ENCODE peak calls at places on chromosome 11, in five cellular contexts. R is fibroblast of mammary gland, K is GM04504, B is ACHN, G is ovary. I is an unnamed sample.

GRCh38 chr11:2732261-2732939 is 32.6 kb upstream of the KCNQ1OT1 start:
- DNase-seq in B (no peak), G (no peak), K (no peak), R (no peak), I (no peak)

GRCh38 chr11:77299528-77299993 is 1.9 kb downstream of the GDPD4 start:
- DNase-seq in G (no peak), K (no peak), R (peak), B (no peak), I (no peak)

GRCh38 chr11:2097356-2097997 is 41.7 kb downstream of the IGF2 start:
- DNase-seq in G (peak), K (no peak), B (no peak), R (peak), I (peak)

GRCh38 chr11:118696673-118697226 is 17.3 kb upstream of the TREH start:
- DNase-seq in K (no peak), R (no peak), G (no peak), B (no peak), I (no peak)

GRCh38 chr11:1060410-1060809 is 14.3 kb upstream of the MUC2 start:
- DNase-seq in B (no peak), K (no peak), G (peak), R (no peak), I (no peak)

GRCh38 chr11:33742249-33742851 is 6.1 kb upstream of the CD59 start:
- DNase-seq in K (no peak), R (peak), G (no peak), B (peak), I (no peak)

GRCh38 chr11:47270331-47271271 is 668 bp downstream of the MADD start:
- DNase-seq in B (peak), K (no peak), R (peak), G (no peak), I (no peak)

GRCh38 chr11:112345708-112346107 is 85.0 kb upstream of the PLET1 start:
- DNase-seq in R (no peak), B (no peak), K (no peak), G (no peak), I (no peak)

GRCh38 chr11:117020873-117021564 is 77.2 kb downstream of the SIK3 start:
- DNase-seq in R (no peak), K (no peak), B (no peak), G (no peak), I (no peak)

GRCh38 chr11:9332655-9333054 is 18.3 kb upstream of the TMEM41B start:
- DNase-seq in R (no peak), G (no peak), B (no peak), K (no peak), I (no peak)

GRCh38 chr11:102138677-102139076 is 28.4 kb downstream of the YAP1 start:
- DNase-seq in G (no peak), R (peak), K (no peak), B (peak), I (no peak)

I was measured in AG09309.